ENCODE peak calls at places on chromosomes 3 and 15, in seven cellular contexts. One of them, this sample, is unnamed.

GRCh38 chr15:32870240-32871033 is 152.6 kb downstream of the GREM1 start:
- DNase-seq in breast epithelium: no peak
- DNase-seq in transverse colon: peak; percentile 29
- DNase-seq in psoas muscle: no peak
- DNase-seq in HCT116: peak; percentile 94
- DNase-seq in body of pancreas: no peak
- DNase-seq in testis: no peak
- DNase-seq in this sample: peak; percentile 95

GRCh38 chr3:59313365-59313764 is 263.5 kb upstream of the CFAP20DC start:
- DNase-seq in transverse colon: peak; percentile 44
- DNase-seq in HCT116: peak; percentile 28
- DNase-seq in testis: peak; percentile 90
- DNase-seq in breast epithelium: peak; percentile 55
- DNase-seq in body of pancreas: peak; percentile 72
- DNase-seq in psoas muscle: peak; percentile 15
- DNase-seq in this sample: peak; percentile 63

GRCh38 chr15:57827021-57827420 is 120.5 kb downstream of the POLR2M start:
- DNase-seq in breast epithelium: no peak
- DNase-seq in psoas muscle: no peak
- DNase-seq in testis: no peak
- DNase-seq in body of pancreas: no peak
- DNase-seq in HCT116: no peak
- DNase-seq in transverse colon: no peak
- DNase-seq in this sample: no peak

GRCh38 chr15:67505675-67506572 is 15.0 kb upstream of the C15orf61 start:
- DNase-seq in HCT116: no peak
- DNase-seq in psoas muscle: no peak
- DNase-seq in body of pancreas: no peak
- DNase-seq in transverse colon: no peak
- DNase-seq in breast epithelium: no peak
- DNase-seq in testis: no peak
- DNase-seq in this sample: no peak

GRCh38 chr3:194314669-194315068 is 36.5 kb downstream of the CPN2 start:
- DNase-seq in testis: no peak
- DNase-seq in transverse colon: no peak
- DNase-seq in psoas muscle: no peak
- DNase-seq in body of pancreas: no peak
- DNase-seq in HCT116: no peak
- DNase-seq in breast epithelium: no peak
- DNase-seq in this sample: no peak

GRCh38 chr3:30263238-30263920 is 343.0 kb upstream of the TGFBR2 start:
- DNase-seq in HCT116: no peak
- DNase-seq in psoas muscle: no peak
- DNase-seq in transverse colon: no peak
- DNase-seq in breast epithelium: no peak
- DNase-seq in body of pancreas: no peak
- DNase-seq in testis: no peak
- DNase-seq in this sample: no peak

GRCh38 chr3:62493116-62493801 is 119.9 kb upstream of the FEZF2 start:
- DNase-seq in transverse colon: no peak
- DNase-seq in breast epithelium: no peak
- DNase-seq in body of pancreas: no peak
- DNase-seq in testis: no peak
- DNase-seq in HCT116: no peak
- DNase-seq in psoas muscle: no peak
- DNase-seq in this sample: no peak

GRCh38 chr15:84749111-84749991 is 959 bp downstream of the ZNF592 start:
- DNase-seq in breast epithelium: no peak
- DNase-seq in testis: peak; percentile 67
- DNase-seq in HCT116: no peak
- DNase-seq in transverse colon: peak; percentile 41
- DNase-seq in psoas muscle: peak; percentile 47
- DNase-seq in body of pancreas: peak; percentile 55
- DNase-seq in this sample: peak; percentile 36

GRCh38 chr15:76636059-76636458 is 269.1 kb downstream of the SCAPER start:
- DNase-seq in testis: no peak
- DNase-seq in body of pancreas: no peak
- DNase-seq in transverse colon: no peak
- DNase-seq in breast epithelium: no peak
- DNase-seq in HCT116: no peak
- DNase-seq in psoas muscle: no peak
- DNase-seq in this sample: no peak

GRCh38 chr3:171566803-171567422 is 106.7 kb upstream of the TNIK start:
- DNase-seq in HCT116: peak; percentile 28
- DNase-seq in body of pancreas: no peak
- DNase-seq in transverse colon: no peak
- DNase-seq in psoas muscle: no peak
- DNase-seq in testis: no peak
- DNase-seq in breast epithelium: no peak
- DNase-seq in this sample: peak; percentile 54

GRCh38 chr3:194101592-194102432 is 34.1 kb upstream of the HES1 start:
- DNase-seq in testis: no peak
- DNase-seq in breast epithelium: no peak
- DNase-seq in psoas muscle: no peak
- DNase-seq in body of pancreas: peak; percentile 50
- DNase-seq in HCT116: no peak
- DNase-seq in transverse colon: peak; percentile 48
- DNase-seq in this sample: no peak

GRCh38 chr15:100186366-100186765 is 155.4 kb downstream of the ADAMTS17 start:
- DNase-seq in psoas muscle: no peak
- DNase-seq in HCT116: no peak
- DNase-seq in transverse colon: no peak
- DNase-seq in breast epithelium: no peak
- DNase-seq in body of pancreas: no peak
- DNase-seq in testis: no peak
- DNase-seq in this sample: no peak

GRCh38 chr3:149221783-149222517 is at the start of gene CP:
- DNase-seq in breast epithelium: no peak
- DNase-seq in transverse colon: no peak
- DNase-seq in HCT116: no peak
- DNase-seq in testis: peak; percentile 36
- DNase-seq in body of pancreas: no peak
- DNase-seq in psoas muscle: no peak
- DNase-seq in this sample: peak; percentile 18

GRCh38 chr15:101044625-101045235 is 125.6 kb downstream of the LRRK1 start:
- DNase-seq in HCT116: no peak
- DNase-seq in testis: peak; percentile 9
- DNase-seq in transverse colon: peak; percentile 4
- DNase-seq in psoas muscle: no peak
- DNase-seq in breast epithelium: no peak
- DNase-seq in body of pancreas: no peak
- DNase-seq in this sample: no peak

GRCh38 chr15:43253431-43254403 is 13.0 kb downstream of the TGM5 start:
- DNase-seq in testis: peak; percentile 44
- DNase-seq in breast epithelium: no peak
- DNase-seq in HCT116: no peak
- DNase-seq in psoas muscle: no peak
- DNase-seq in transverse colon: peak; percentile 20
- DNase-seq in body of pancreas: peak; percentile 62
- DNase-seq in this sample: peak; percentile 51

GRCh38 chr3:33250712-33251111 is 26.5 kb upstream of the FBXL2 start:
- DNase-seq in testis: no peak
- DNase-seq in psoas muscle: no peak
- DNase-seq in breast epithelium: no peak
- DNase-seq in HCT116: no peak
- DNase-seq in transverse colon: no peak
- DNase-seq in body of pancreas: no peak
- DNase-seq in this sample: peak; percentile 5

GRCh38 chr15:52257734-52258062 is 37.9 kb downstream of the MYO5C start:
- DNase-seq in testis: no peak
- DNase-seq in HCT116: no peak
- DNase-seq in psoas muscle: no peak
- DNase-seq in transverse colon: no peak
- DNase-seq in body of pancreas: no peak
- DNase-seq in breast epithelium: no peak
- DNase-seq in this sample: peak; percentile 64

GRCh38 chr15:85727068-85727467 is 67.7 kb downstream of the KLHL25 start:
- DNase-seq in psoas muscle: no peak
- DNase-seq in transverse colon: no peak
- DNase-seq in HCT116: no peak
- DNase-seq in breast epithelium: no peak
- DNase-seq in testis: no peak
- DNase-seq in body of pancreas: no peak
- DNase-seq in this sample: peak; percentile 57

GRCh38 chr3:107662109-107662477 is 139.3 kb downstream of the BBX start:
- DNase-seq in psoas muscle: no peak
- DNase-seq in testis: peak; percentile 52
- DNase-seq in breast epithelium: no peak
- DNase-seq in body of pancreas: no peak
- DNase-seq in transverse colon: no peak
- DNase-seq in HCT116: no peak
- DNase-seq in this sample: no peak

GRCh38 chr15:75195766-75196241 is 5.9 kb upstream of the C15orf39 start:
- DNase-seq in testis: no peak
- DNase-seq in HCT116: no peak
- DNase-seq in breast epithelium: no peak
- DNase-seq in transverse colon: no peak
- DNase-seq in psoas muscle: no peak
- DNase-seq in body of pancreas: peak; percentile 42
- DNase-seq in this sample: no peak

GRCh38 chr3:13598926-13599886 is 50.3 kb downstream of the FBLN2 start:
- DNase-seq in HCT116: no peak
- DNase-seq in psoas muscle: no peak
- DNase-seq in breast epithelium: no peak
- DNase-seq in testis: no peak
- DNase-seq in body of pancreas: peak; percentile 94
- DNase-seq in transverse colon: no peak
- DNase-seq in this sample: peak; percentile 29

GRCh38 chr3:144403040-144403457 is 431.4 kb downstream of the DIPK2A start:
- DNase-seq in HCT116: no peak
- DNase-seq in body of pancreas: no peak
- DNase-seq in testis: peak; percentile 22
- DNase-seq in psoas muscle: no peak
- DNase-seq in transverse colon: no peak
- DNase-seq in breast epithelium: no peak
- DNase-seq in this sample: peak; percentile 56

GRCh38 chr15:81323559-81323943 is 390 bp downstream of the STARD5 start:
- DNase-seq in breast epithelium: no peak
- DNase-seq in HCT116: no peak
- DNase-seq in body of pancreas: no peak
- DNase-seq in transverse colon: no peak
- DNase-seq in psoas muscle: no peak
- DNase-seq in testis: no peak
- DNase-seq in this sample: no peak

GRCh38 chr3:32296251-32297204 is 58.0 kb downstream of the CMTM8 start:
- DNase-seq in body of pancreas: peak; percentile 67
- DNase-seq in HCT116: peak; percentile 52
- DNase-seq in transverse colon: peak; percentile 63
- DNase-seq in testis: peak; percentile 69
- DNase-seq in psoas muscle: peak; percentile 42
- DNase-seq in breast epithelium: peak; percentile 62
- DNase-seq in this sample: peak; percentile 70

GRCh38 chr3:51963951-51964451 is 3.3 kb downstream of the PCBP4 start:
- DNase-seq in breast epithelium: no peak
- DNase-seq in body of pancreas: no peak
- DNase-seq in transverse colon: no peak
- DNase-seq in HCT116: no peak
- DNase-seq in psoas muscle: peak; percentile 66
- DNase-seq in testis: no peak
- DNase-seq in this sample: peak; percentile 32

GRCh38 chr15:45253330-45253729 is 1.3 kb downstream of the SLC28A2 start:
- DNase-seq in testis: no peak
- DNase-seq in body of pancreas: no peak
- DNase-seq in HCT116: no peak
- DNase-seq in breast epithelium: no peak
- DNase-seq in psoas muscle: no peak
- DNase-seq in transverse colon: no peak
- DNase-seq in this sample: no peak

GRCh38 chr3:16697437-16698258 is 92.4 kb upstream of the DAZL start:
- DNase-seq in body of pancreas: no peak
- DNase-seq in transverse colon: no peak
- DNase-seq in HCT116: no peak
- DNase-seq in psoas muscle: no peak
- DNase-seq in breast epithelium: no peak
- DNase-seq in testis: no peak
- DNase-seq in this sample: peak; percentile 83

GRCh38 chr3:120741320-120741719 is 996 bp downstream of the RABL3 start:
- DNase-seq in psoas muscle: no peak
- DNase-seq in testis: no peak
- DNase-seq in transverse colon: no peak
- DNase-seq in breast epithelium: no peak
- DNase-seq in HCT116: no peak
- DNase-seq in body of pancreas: no peak
- DNase-seq in this sample: no peak
- H3K4me3 ChIP-seq in psoas muscle: peak overlapping the region; percentile 80
- H3K4me3 ChIP-seq in testis: peak overlapping the region; percentile 87
- H3K4me3 ChIP-seq in transverse colon: peak overlapping the region; percentile 90
- H3K4me3 ChIP-seq in breast epithelium: peak overlapping the region; percentile 91
- H3K4me3 ChIP-seq in HCT116: peak overlapping the region; percentile 100
- H3K4me3 ChIP-seq in body of pancreas: peak overlapping the region; percentile 91
- H3K4me3 ChIP-seq in this sample: peak overlapping the region; percentile 94

DNA sequence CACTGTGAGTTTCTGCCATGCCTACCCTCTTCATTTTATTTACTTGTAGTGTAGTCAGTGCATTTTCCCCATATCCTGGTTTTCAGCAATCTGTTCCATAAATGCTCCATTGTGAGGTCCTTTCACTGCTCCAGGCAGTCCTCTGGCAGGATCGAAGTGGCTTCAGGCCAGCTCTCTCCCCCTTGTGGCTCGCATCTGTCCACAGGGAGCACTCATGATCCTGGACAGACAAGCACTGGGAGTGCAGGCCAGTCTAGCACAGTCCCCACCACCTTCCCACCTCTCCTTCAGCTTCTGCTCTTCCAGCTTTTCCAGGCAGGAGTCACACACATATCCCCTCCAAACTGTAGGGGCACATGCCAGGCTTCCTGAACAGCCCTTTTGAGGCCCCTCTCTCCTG is 173.6 kb downstream of the PPM1L start:
- DNase-seq in transverse colon: peak; percentile 13
- DNase-seq in body of pancreas: peak; percentile 37
- DNase-seq in breast epithelium: no peak
- DNase-seq in testis: peak; percentile 23
- DNase-seq in psoas muscle: peak; percentile 30
- DNase-seq in HCT116: no peak
- DNase-seq in this sample: peak; percentile 29
- TF ChIP-seq CTCF in transverse colon: no peak
- TF ChIP-seq CTCF in body of pancreas: peak; percentile 28
- TF ChIP-seq CTCF in breast epithelium: no peak
- TF ChIP-seq CTCF in testis: no peak
- TF ChIP-seq CTCF in psoas muscle: peak; percentile 36
- TF ChIP-seq CTCF in HCT116: no peak
- TF ChIP-seq CTCF in this sample: peak; percentile 10

DNA sequence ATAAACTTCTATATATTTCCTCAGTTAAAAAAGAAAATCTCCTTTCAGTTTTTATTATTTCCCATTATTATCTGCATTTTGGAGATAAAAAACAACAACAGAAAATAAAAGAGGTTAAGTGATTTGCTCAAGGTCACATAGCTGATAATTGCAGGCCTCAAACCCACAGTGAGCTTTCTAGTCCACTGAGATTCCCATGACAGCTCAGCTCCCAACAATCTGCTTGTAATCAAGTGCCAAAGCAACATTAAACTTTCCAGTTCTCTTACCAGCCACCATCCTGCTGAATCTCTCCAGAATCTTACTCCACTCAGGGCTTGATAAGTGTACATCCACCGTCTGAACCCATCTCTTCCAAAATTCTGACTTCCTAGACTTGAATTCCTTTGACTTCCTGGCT is 318.2 kb upstream of the SEMA6D start:
- DNase-seq in body of pancreas: no peak
- DNase-seq in psoas muscle: no peak
- DNase-seq in breast epithelium: no peak
- DNase-seq in testis: no peak
- DNase-seq in transverse colon: no peak
- DNase-seq in HCT116: no peak
- DNase-seq in this sample: no peak
- H3K27ac ChIP-seq in body of pancreas: no peak overlapping the region
- H3K27ac ChIP-seq in psoas muscle: no peak overlapping the region
- H3K27ac ChIP-seq in breast epithelium: no peak overlapping the region
- H3K27ac ChIP-seq in testis: no peak overlapping the region
- H3K27ac ChIP-seq in transverse colon: no peak overlapping the region
- H3K27ac ChIP-seq in HCT116: no peak overlapping the region
- H3K27ac ChIP-seq in this sample: peak overlapping the region; percentile 77

GRCh38 chr3:102151935-102152334 is 282.9 kb upstream of the ZPLD1 start:
- DNase-seq in psoas muscle: no peak
- DNase-seq in breast epithelium: no peak
- DNase-seq in HCT116: no peak
- DNase-seq in body of pancreas: no peak
- DNase-seq in testis: no peak
- DNase-seq in transverse colon: no peak
- DNase-seq in this sample: no peak
- H3K4me3 ChIP-seq in psoas muscle: no peak overlapping the region
- H3K4me3 ChIP-seq in breast epithelium: no peak overlapping the region
- H3K4me3 ChIP-seq in HCT116: no peak overlapping the region
- H3K4me3 ChIP-seq in body of pancreas: no peak overlapping the region
- H3K4me3 ChIP-seq in testis: no peak overlapping the region
- H3K4me3 ChIP-seq in transverse colon: no peak overlapping the region
- H3K4me3 ChIP-seq in this sample: no peak overlapping the region